ENCODE peak calls at places on chromosomes 16 and 17, in nine cellular contexts. M is stimulated activated CD4-positive, alpha-beta T cell treated with anti-CD3 and anti-CD28 coated beads, Interleukin-2, amount 100 ng/mL, for 48 hours; W is left ventricle myocardium inferior; V is Calu3; X is IMR-90; I is heart left ventricle; O is astrocyte; Q is M059J; N is activated naive CD4-positive, alpha-beta T cell. Y is an unnamed sample.

GRCh38 chr17:76351526-76352071 is 2.1 kb downstream of the PRPSAP1 start:
- DNase-seq in M (no peak), W (no peak), V (no peak), X (no peak), I (no peak), O (no peak), Q (no peak), N (no peak), Y (no peak)

GRCh38 chr16:58087209-58087913 is 41.8 kb downstream of the CFAP20 start:
- DNase-seq in M (no peak), W (no peak), V (no peak), X (no peak), I (no peak), O (no peak), Q (no peak), N (no peak), Y (no peak)

GRCh38 chr17:6191405-6192095 is 121.4 kb downstream of the WSCD1 start:
- DNase-seq in M (no peak), W (no peak), V (no peak), X (no peak), I (no peak), O (no peak), Q (no peak), N (no peak), Y (no peak)

GRCh38 chr17:54840885-54841614 is 59.6 kb upstream of the TOM1L1 start:
- DNase-seq in M (no peak), W (no peak), V (no peak), X (no peak), I (no peak), O (no peak), Q (no peak), N (no peak), Y (no peak)

GRCh38 chr16:75065808-75066149 is 50.8 kb downstream of the LDHD start:
- DNase-seq in M (no peak), W (no peak), V (no peak), X (no peak), I (no peak), O (no peak), Q (no peak), N (no peak), Y (no peak)

GRCh38 chr16:85003723-85004586 is 7.4 kb downstream of the ZDHHC7 start:
- DNase-seq in M (no peak), W (no peak), V (no peak), X (no peak), I (no peak), O (no peak), Q (no peak), N (no peak), Y (no peak)

GRCh38 chr17:76783146-76783545 is 45.2 kb downstream of the MFSD11 start:
- DNase-seq in M (no peak), W (no peak), V (no peak), X (no peak), I (no peak), O (no peak), Q (no peak), N (no peak), Y (no peak)

GRCh38 chr17:76674600-76674999 is 31.0 kb upstream of the ST6GALNAC1 start:
- DNase-seq in M (no peak), W (no peak), V (no peak), X (no peak), I (no peak), O (no peak), Q (no peak), N (no peak), Y (no peak)

GRCh38 chr17:10875984-10876555 is 38.2 kb upstream of the PIRT start:
- DNase-seq in M (peak; percentile 20), W (no peak), V (peak; percentile 46), X (peak; percentile 17), I (no peak), O (peak; percentile 4), Q (peak; percentile 14), N (no peak), Y (peak; percentile 30)

GRCh38 chr17:71963341-71963740 is 157.5 kb upstream of the SOX9 start:
- DNase-seq in M (no peak), W (no peak), V (no peak), X (no peak), I (no peak), O (no peak), Q (peak; percentile 13), N (no peak), Y (no peak)

GRCh38 chr16:12386076-12386641 is 409.6 kb downstream of the SNX29 start:
- DNase-seq in M (no peak), W (no peak), V (no peak), X (no peak), I (no peak), O (no peak), Q (no peak), N (no peak), Y (no peak)

GRCh38 chr16:1678500-1679098 is 520 bp downstream of the JPT2 start:
- DNase-seq in M (peak; percentile 24), W (no peak), V (peak; percentile 46), X (peak; percentile 24), I (peak; percentile 53), O (peak; percentile 27), Q (peak; percentile 63), N (no peak), Y (peak; percentile 50)

GRCh38 chr16:76976101-76976500 is 214.9 kb upstream of the MON1B start:
- DNase-seq in M (no peak), W (no peak), V (no peak), X (no peak), I (no peak), O (no peak), Q (no peak), N (no peak), Y (no peak)

GRCh38 chr17:50550661-50551432 is 3.9 kb downstream of the SPATA20 start:
- DNase-seq in M (no peak), W (peak; percentile 79), V (peak; percentile 88), X (peak; percentile 85), I (peak; percentile 85), O (peak; percentile 60), Q (peak; percentile 67), N (no peak), Y (no peak)

GRCh38 chr17:43952351-43952723 is 1.4 kb downstream of the PYY start:
- DNase-seq in M (no peak), W (no peak), V (no peak), X (no peak), I (no peak), O (no peak), Q (no peak), N (no peak), Y (no peak)

GRCh38 chr17:1108810-1109605 is 70.8 kb downstream of the ABR start:
- DNase-seq in M (peak; percentile 54), W (peak; percentile 78), V (peak; percentile 30), X (peak; percentile 44), I (peak; percentile 73), O (peak; percentile 29), Q (peak; percentile 42), N (peak; percentile 63), Y (peak; percentile 76)

GRCh38 chr16:48609453-48610023 is 442 bp downstream of the N4BP1 start:
- DNase-seq in M (peak; percentile 40), W (peak; percentile 74), V (peak; percentile 20), X (peak; percentile 54), I (peak; percentile 74), O (peak; percentile 29), Q (peak; percentile 51), N (peak; percentile 21), Y (peak; percentile 67)

GRCh38 chr17:16100737-16101400 is 101.2 kb downstream of the TTC19 start:
- DNase-seq in M (no peak), W (no peak), V (no peak), X (no peak), I (no peak), O (no peak), Q (peak; percentile 22), N (no peak), Y (no peak)

GRCh38 chr17:74545456-74546230 is at the start of gene CD300C:
- DNase-seq in M (no peak), W (peak; percentile 30), V (no peak), X (no peak), I (peak; percentile 41), O (peak; percentile 5), Q (peak; percentile 36), N (no peak), Y (no peak)

GRCh38 chr16:19755268-19755667 is 37.2 kb downstream of the IQCK start:
- DNase-seq in M (no peak), W (no peak), V (no peak), X (no peak), I (no peak), O (no peak), Q (no peak), N (no peak), Y (no peak)

GRCh38 chr17:14152726-14153125 is 83.4 kb downstream of the COX10 start:
- DNase-seq in M (no peak), W (peak; percentile 38), V (no peak), X (no peak), I (peak; percentile 66), O (no peak), Q (no peak), N (no peak), Y (no peak)

GRCh38 chr16:11407047-11407982 is 62.1 kb downstream of the RMI2 start:
- DNase-seq in M (peak; percentile 70), W (no peak), V (peak; percentile 85), X (peak; percentile 77), I (peak; percentile 25), O (peak; percentile 45), Q (peak; percentile 73), N (peak; percentile 15), Y (peak; percentile 72)

GRCh38 chr16:28623172-28623711 is 13.4 kb upstream of the SULT1A1 start:
- DNase-seq in M (peak; percentile 61), W (peak; percentile 37), V (peak; percentile 88), X (no peak), I (peak; percentile 49), O (no peak), Q (no peak), N (peak; percentile 45), Y (peak; percentile 70)

GRCh38 chr16:35386619-35387018 is 1927.2 kb downstream of the TP53TG3F start:
- DNase-seq in M (no peak), W (no peak), V (no peak), X (no peak), I (no peak), O (no peak), Q (no peak), N (no peak), Y (no peak)

GRCh38 chr17:68600123-68600880 is 865 bp downstream of the FAM20A start:
- DNase-seq in M (no peak), W (peak; percentile 56), V (peak; percentile 62), X (no peak), I (peak; percentile 68), O (no peak), Q (no peak), N (no peak), Y (no peak)

GRCh38 chr16:61887903-61888302 is 148.3 kb downstream of the CDH8 start:
- DNase-seq in M (no peak), W (peak; percentile 10), V (no peak), X (no peak), I (peak; percentile 29), O (peak; percentile 63), Q (peak; percentile 59), N (no peak), Y (no peak)

GRCh38 chr16:64964126-64964540 is 157.7 kb downstream of the CDH11 start:
- DNase-seq in M (no peak), W (no peak), V (no peak), X (peak; percentile 86), I (no peak), O (peak; percentile 84), Q (peak; percentile 74), N (no peak), Y (no peak)

GRCh38 chr17:83179811-83180210 is 100.4 kb downstream of the METRNL start:
- DNase-seq in M (no peak), W (no peak), V (no peak), X (no peak), I (no peak), O (no peak), Q (no peak), N (no peak), Y (no peak)

GRCh38 chr16:15765880-15766279 is 90.9 kb downstream of the MYH11 start:
- DNase-seq in M (peak; percentile 20), W (no peak), V (peak; percentile 56), X (peak; percentile 39), I (no peak), O (no peak), Q (peak; percentile 60), N (no peak), Y (peak; percentile 39)

GRCh38 chr16:89138843-89139520 is 32.6 kb upstream of the CDH15 start:
- DNase-seq in M (no peak), W (no peak), V (no peak), X (no peak), I (no peak), O (no peak), Q (no peak), N (no peak), Y (no peak)

GRCh38 chr16:65010136-65010535 is 111.7 kb downstream of the CDH11 start:
- DNase-seq in M (no peak), W (no peak), V (no peak), X (no peak), I (no peak), O (no peak), Q (no peak), N (no peak), Y (no peak)